ENCODE peak calls at places on chromosomes 1 and 21, in eight cellular contexts. K is Caco-2; R is bronchial epithelial cell; P is fibroblast of mammary gland; W is pancreas; I is stimulated activated CD4-positive, alpha-beta T cell treated with anti-CD3 and anti-CD28 coated beads, Interleukin-4, amount 100 ng/mL, for 4 hours; Q is Kasumi-1; A is lower lobe of right lung. V is an unnamed sample.

GRCh38 chr1:209356909-209357498 is 226.5 kb upstream of the CAMK1G start:
- DNase-seq in Q (no peak), A (no peak), W (no peak), R (no peak), K (no peak), I (no peak), P (no peak), V (no peak)

GRCh38 chr1:210441028-210441427 is 112.3 kb downstream of the HHAT start:
- DNase-seq in I (no peak), K (no peak), P (no peak), Q (no peak), R (no peak), W (no peak), A (no peak), V (peak)

GRCh38 chr1:109498161-109498801 is 4.4 kb downstream of the CYB561D1 start:
- DNase-seq in A (no peak), Q (peak), K (no peak), P (peak), R (no peak), I (peak), W (no peak), V (no peak)

GRCh38 chr1:202568466-202569196 is 141.6 kb downstream of the SYT2 start:
- DNase-seq in I (no peak), A (no peak), R (peak), Q (no peak), K (no peak), W (no peak), P (peak), V (no peak)

GRCh38 chr1:242877743-242878142 is 353.2 kb upstream of the PLD5 start:
- DNase-seq in R (no peak), Q (no peak), A (no peak), I (no peak), P (no peak), W (no peak), K (no peak), V (no peak)

GRCh38 chr1:25561426-25562100 is 18.2 kb downstream of the LDLRAP1 start:
- DNase-seq in K (no peak), Q (peak), A (no peak), P (no peak), I (no peak), R (no peak), W (no peak), V (no peak)

GRCh38 chr21:43287111-43287973 is 118.5 kb downstream of the CRYAA start:
- DNase-seq in K (no peak), A (peak), I (no peak), R (no peak), P (no peak), Q (peak), W (no peak), V (no peak)

GRCh38 chr1:212457740-212458338 is 25.1 kb downstream of the NENF start:
- DNase-seq in I (peak), Q (peak), A (no peak), W (no peak), K (no peak), R (peak), P (peak), V (no peak)

GRCh38 chr1:157363660-157364140 is 188.6 kb downstream of the FCRL5 start:
- DNase-seq in I (no peak), A (no peak), K (no peak), R (peak), W (peak), P (peak), Q (peak), V (no peak)